ENCODE peak calls at places on chromosomes 16 and 17, in seven cellular contexts. X, T, M, A, H, Z and B are unnamed samples.

GRCh38 chr17:78034429-78035091 is 76.1 kb downstream of the TNRC6C start:
- DNase-seq in X (no peak), T (no peak), M (no peak), A (no peak), H (no peak), Z (no peak), B (no peak)

GRCh38 chr16:57540906-57541753 is 1.3 kb upstream of the ADGRG5 start:
- DNase-seq in X (no peak), T (no peak), M (peak; percentile 10), A (no peak), H (peak; percentile 3), Z (no peak), B (no peak)

GRCh38 chr16:2027024-2028010 is 615 bp downstream of the NHERF2 start:
- DNase-seq in X (no peak), T (no peak), M (peak; percentile 72), A (no peak), H (peak; percentile 67), Z (peak; percentile 49), B (no peak)

GRCh38 chr16:89031715-89032659 is 55.0 kb upstream of the CBFA2T3 start:
- DNase-seq in X (no peak), T (peak; percentile 28), M (no peak), A (no peak), H (no peak), Z (no peak), B (no peak)

GRCh38 chr16:81283044-81283443 is 31.7 kb upstream of the GAN start:
- DNase-seq in X (no peak), T (no peak), M (no peak), A (no peak), H (no peak), Z (no peak), B (no peak)

GRCh38 chr17:63153488-63153887 is 187.5 kb downstream of the TANC2 start:
- DNase-seq in X (no peak), T (no peak), M (no peak), A (no peak), H (no peak), Z (no peak), B (no peak)

GRCh38 chr16:30145692-30146091 is 22.7 kb upstream of the MAPK3 start:
- DNase-seq in X (no peak), T (no peak), M (no peak), A (no peak), H (no peak), Z (no peak), B (no peak)

GRCh38 chr16:1089822-1090619 is 6.0 kb downstream of the C1QTNF8 start:
- DNase-seq in X (peak; percentile 72), T (no peak), M (no peak), A (no peak), H (no peak), Z (no peak), B (no peak)

GRCh38 chr16:17273142-17273561 is 197.6 kb downstream of the XYLT1 start:
- DNase-seq in X (peak; percentile 34), T (peak; percentile 38), M (no peak), A (no peak), H (no peak), Z (no peak), B (no peak)

GRCh38 chr17:76171701-76172100 is 30.7 kb upstream of the FOXJ1 start:
- DNase-seq in X (no peak), T (no peak), M (no peak), A (no peak), H (no peak), Z (no peak), B (no peak)

GRCh38 chr17:76170114-76170513 is 29.1 kb upstream of the FOXJ1 start:
- DNase-seq in X (no peak), T (no peak), M (no peak), A (no peak), H (no peak), Z (no peak), B (no peak)

GRCh38 chr17:76176701-76177574 is 35.9 kb upstream of the FOXJ1 start:
- DNase-seq in X (no peak), T (no peak), M (no peak), A (no peak), H (no peak), Z (no peak), B (peak; percentile 76)

GRCh38 chr17:76173474-76173873 is 32.4 kb upstream of the FOXJ1 start:
- DNase-seq in X (no peak), T (no peak), M (no peak), A (no peak), H (no peak), Z (no peak), B (no peak)

GRCh38 chr17:76174072-76174471 is 33.0 kb upstream of the FOXJ1 start:
- DNase-seq in X (no peak), T (no peak), M (no peak), A (no peak), H (no peak), Z (no peak), B (no peak)
- TF ChIP-seq EP300 in X (no peak), T (no peak), M (no peak), A (no peak), H (no peak), Z (no peak), B (no peak)

GRCh38 chr16:67964477-67965131 is 3.8 kb downstream of the SLC12A4 start:
- DNase-seq in X (no peak), T (no peak), M (no peak), A (no peak), H (no peak), Z (no peak), B (no peak)

GRCh38 chr16:67967956-67968439 is 439 bp downstream of the SLC12A4 start:
- DNase-seq in X (peak; percentile 36), T (no peak), M (peak; percentile 82), A (no peak), H (peak; percentile 74), Z (peak; percentile 77), B (peak; percentile 92)

GRCh38 chr16:67967183-67967955 is 1.1 kb downstream of the SLC12A4 start:
- DNase-seq in X (no peak), T (no peak), M (no peak), A (no peak), H (no peak), Z (no peak), B (no peak)

GRCh38 chr16:67966549-67967182 is 1.8 kb downstream of the SLC12A4 start:
- DNase-seq in X (no peak), T (no peak), M (no peak), A (no peak), H (peak; percentile 58), Z (peak; percentile 38), B (no peak)

DNA sequence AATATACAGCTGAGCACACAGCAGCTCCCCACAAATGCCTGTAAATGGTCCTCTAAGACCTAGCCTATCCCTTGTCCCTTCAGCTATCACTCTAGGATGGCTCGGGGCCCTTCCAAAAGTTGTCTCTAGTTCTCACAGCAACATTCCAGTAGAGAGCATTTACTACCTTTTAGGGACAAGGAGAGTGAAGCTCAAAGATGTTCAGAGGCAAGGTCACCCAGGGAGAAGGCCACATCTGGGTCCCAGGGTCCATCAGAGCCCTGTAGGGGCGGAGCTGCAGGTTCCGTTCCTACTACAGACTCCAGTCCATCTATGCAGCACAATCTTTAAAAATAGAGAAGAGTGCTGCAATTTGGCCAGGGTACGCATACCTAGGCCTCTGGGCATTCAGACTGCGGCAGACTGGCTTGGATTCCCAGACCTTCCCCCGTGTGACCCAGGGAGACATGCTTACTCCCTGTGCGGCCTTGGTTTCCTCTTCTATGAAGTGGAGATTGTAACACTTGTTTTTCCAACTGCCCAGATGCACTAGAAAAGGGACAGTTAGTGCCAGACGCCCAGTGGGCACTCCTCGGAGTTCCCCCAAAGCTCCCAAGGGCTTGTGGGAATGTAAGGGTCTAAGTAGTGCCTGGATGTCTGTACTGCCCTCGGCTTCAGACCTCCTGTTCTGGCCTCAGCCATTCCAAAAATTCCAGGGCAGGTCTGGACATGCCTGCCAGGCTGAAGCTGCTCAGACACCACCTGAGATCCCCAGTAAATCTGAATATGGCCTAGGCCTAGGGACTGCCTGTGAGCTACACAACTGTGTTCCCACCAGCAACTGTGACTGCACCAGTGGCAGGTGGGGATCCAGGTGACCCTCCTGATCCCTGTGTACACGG is 2.5 kb downstream of the SLC12A4 start:
- DNase-seq in X (no peak), T (no peak), M (no peak), A (no peak), H (no peak), Z (no peak), B (no peak)
- H3K4me3 ChIP-seq in X (peak overlapping the region; percentile 4), T (no peak overlapping the region), M (peak overlapping the region; percentile 79), A (no peak overlapping the region), H (no peak overlapping the region), Z (no peak overlapping the region), B (no peak overlapping the region)

GRCh38 chr17:44069974-44070454 is 521 bp upstream of the G6PC3 start:
- DNase-seq in X (peak; percentile 66), T (no peak), M (no peak), A (no peak), H (peak; percentile 68), Z (no peak), B (no peak)

GRCh38 chr17:44071772-44072171 is 1.2 kb downstream of the G6PC3 start:
- DNase-seq in X (no peak), T (no peak), M (no peak), A (no peak), H (no peak), Z (no peak), B (no peak)

GRCh38 chr17:44067547-44067945 is 1.1 kb upstream of the LSM12 start:
- DNase-seq in X (no peak), T (no peak), M (no peak), A (no peak), H (no peak), Z (no peak), B (no peak)

GRCh38 chr17:44071198-44071520 is 624 bp downstream of the G6PC3 start:
- DNase-seq in X (no peak), T (peak; percentile 34), M (no peak), A (no peak), H (no peak), Z (no peak), B (no peak)

DNA sequence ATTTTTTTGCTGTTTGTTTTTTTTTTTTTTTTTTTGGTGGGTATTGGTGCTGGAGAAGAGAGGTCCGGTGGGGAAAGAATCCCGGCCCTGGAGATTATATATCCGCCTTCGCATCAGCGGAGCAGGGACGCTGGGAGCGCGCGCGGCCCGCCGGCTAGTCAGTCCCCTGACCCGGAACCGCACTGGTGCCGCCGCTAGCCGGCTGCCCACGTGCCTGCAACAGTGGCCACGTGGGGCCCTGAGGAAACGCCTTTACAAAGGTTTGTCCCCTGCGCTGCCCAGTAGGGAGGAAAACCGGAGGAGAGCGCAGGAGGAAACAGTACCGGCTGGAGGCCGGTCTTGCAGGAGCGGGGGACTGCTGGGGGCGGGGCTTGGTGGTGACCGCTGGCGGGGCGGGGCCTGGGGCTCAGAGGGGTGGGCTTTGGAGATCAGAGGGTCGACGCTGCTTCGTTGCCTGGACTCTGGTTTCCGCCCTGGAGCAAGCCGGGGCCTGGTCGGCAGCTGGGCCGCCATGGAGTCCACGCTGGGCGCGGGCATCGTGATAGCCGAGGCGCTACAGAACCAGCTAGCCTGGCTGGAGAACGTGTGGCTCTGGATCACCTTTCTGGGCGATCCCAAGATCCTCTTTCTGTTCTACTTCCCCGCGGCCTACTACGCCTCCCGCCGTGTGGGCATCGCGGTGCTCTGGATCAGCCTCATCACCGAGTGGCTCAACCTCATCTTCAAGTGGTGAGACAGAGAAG is at the start of gene G6PC3:
- DNase-seq in X (peak; percentile 100), T (peak; percentile 92), M (peak; percentile 99), A (peak; percentile 98), H (peak; percentile 95), Z (peak; percentile 94), B (peak; percentile 97)
- TF ChIP-seq EP300 in X (no peak), T (peak; percentile 93), M (peak; percentile 47), A (no peak), H (peak; percentile 62), Z (no peak), B (no peak)

DNA sequence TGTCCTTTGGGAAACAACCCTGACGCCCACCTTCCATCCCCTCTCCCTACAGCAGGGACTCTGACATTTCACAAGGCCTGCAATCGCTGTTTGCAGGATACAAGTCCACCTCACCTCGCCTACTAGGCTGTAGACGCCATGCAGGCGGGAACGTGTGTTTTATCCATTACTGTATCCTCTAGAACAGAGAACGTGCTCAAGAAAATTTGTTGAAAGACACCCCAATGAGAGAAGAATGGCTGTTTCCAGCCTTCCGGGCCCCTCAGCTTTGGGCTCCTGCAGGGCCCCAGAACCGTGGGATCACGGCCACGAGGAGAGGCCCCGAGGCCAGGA is 1.5 kb upstream of the TTYH2 start:
- DNase-seq in X (no peak), T (no peak), M (no peak), A (no peak), H (no peak), Z (no peak), B (no peak)
- H3K4me3 ChIP-seq in X (no peak overlapping the region), T (peak overlapping the region; percentile 54), M (no peak overlapping the region), A (peak overlapping the region; percentile 35), H (peak overlapping the region; percentile 40), Z (peak overlapping the region; percentile 56), B (peak overlapping the region; percentile 38)